ENCODE peak calls at places on chromosomes 4 and X, in six cellular contexts. M, G, Q, K, E and J are unnamed samples. For H3K4me1, the result is how much of the 10 kb centered on the place peaks cover.

GRCh38 chrX:13005671-13006473 is 31.0 kb downstream of the TMSB4X start:
- DNase-seq in M (no peak), Q (no peak), K (no peak), E (no peak), G (no peak), J (no peak)

GRCh38 chrX:132956421-132957210 is 1.8 kb downstream of the HS6ST2 start:
- DNase-seq in M (peak), Q (no peak), E (no peak), K (peak), G (no peak), J (no peak)

GRCh38 chr4:141890279-141890678 is 253.9 kb downstream of the IL15 start:
- DNase-seq in K (no peak), M (peak), Q (no peak), G (no peak), E (no peak), J (no peak)

GRCh38 chr4:145830699-145831098 is 107.9 kb downstream of the ZNF827 start:
- DNase-seq in K (no peak), M (no peak), E (no peak), Q (no peak), G (no peak), J (no peak)

GRCh38 chrX:11341274-11342256 is 48.4 kb downstream of the AMELX start:
- DNase-seq in E (no peak), G (peak), K (no peak), M (no peak), Q (no peak), J (peak)

GRCh38 chr4:91064157-91064853 is 937.1 kb downstream of the CCSER1 start:
- DNase-seq in G (no peak), E (peak), M (peak), Q (peak), K (peak), J (no peak)

GRCh38 chr4:997375-998071 is 4.3 kb upstream of the SLC26A1 start:
- DNase-seq in M (peak), E (no peak), G (no peak), K (peak), Q (no peak), J (no peak)

GRCh38 chrX:72306085-72306801 is 529 bp upstream of the CITED1 start:
- DNase-seq in E (peak), Q (peak), M (peak), K (peak), G (no peak), J (no peak)

GRCh38 chrX:33725556-33726232 is 406.4 kb downstream of the FAM47A start:
- DNase-seq in M (peak), K (no peak), G (no peak), Q (peak), E (peak), J (no peak)

GRCh38 chr4:2695661-2696060 is 60.5 kb downstream of the TNIP2 start:
- DNase-seq in G (no peak), E (no peak), K (no peak), M (no peak), Q (no peak), J (no peak)

GRCh38 chr4:142360657-142361056 is 485.4 kb downstream of the INPP4B start:
- DNase-seq in K (no peak), G (no peak), Q (no peak), M (no peak), E (no peak), J (no peak)

GRCh38 chrX:40462797-40463196 is 118.0 kb upstream of the ATP6AP2 start:
- DNase-seq in E (no peak), K (no peak), G (no peak), M (peak), Q (no peak), J (no peak)

GRCh38 chr4:11698033-11698432 is 269.3 kb upstream of the HS3ST1 start:
- DNase-seq in G (no peak), E (no peak), M (no peak), K (no peak), Q (no peak), J (no peak)

GRCh38 chr4:138919094-138919936 is 96.3 kb upstream of the NOCT start:
- DNase-seq in E (peak), M (peak), Q (peak), K (peak), G (peak), J (peak)

GRCh38 chr4:81459233-81459632 is 12.5 kb downstream of the RASGEF1B start:
- DNase-seq in G (no peak), Q (no peak), K (no peak), M (no peak), E (no peak), J (no peak)

GRCh38 chr4:184234155-184234554 is 16.5 kb upstream of the ENPP6 start:
- DNase-seq in Q (no peak), G (no peak), K (no peak), E (no peak), M (no peak), J (no peak)

GRCh38 chrX:53715336-53715924 is 28.9 kb upstream of the HUWE1 start:
- DNase-seq in E (no peak), G (no peak), M (no peak), Q (no peak), K (no peak), J (no peak)

GRCh38 chrX:133676344-133677122 is 261.2 kb upstream of the GPC4 start:
- DNase-seq in Q (no peak), M (no peak), E (no peak), K (no peak), G (peak), J (peak)

GRCh38 chr4:89468632-89469031 is 161.0 kb upstream of the GPRIN3 start:
- DNase-seq in K (no peak), G (no peak), E (no peak), M (no peak), Q (no peak), J (no peak)

GRCh38 chr4:128558896-128559669 is 250.4 kb upstream of the JADE1 start:
- DNase-seq in K (no peak), M (no peak), G (no peak), Q (no peak), E (no peak), J (no peak)

GRCh38 chrX:10314530-10315104 is 157.8 kb downstream of the CLCN4 start:
- DNase-seq in G (no peak), M (no peak), Q (no peak), K (no peak), E (no peak), J (no peak)

GRCh38 chrX:115679460-115679859 is 118.5 kb downstream of the PLS3 start:
- DNase-seq in K (peak), G (no peak), M (peak), Q (peak), E (peak), J (no peak)

GRCh38 chr4:61442936-61443335 is 242.8 kb downstream of the ADGRL3 start:
- DNase-seq in G (no peak), Q (no peak), M (no peak), E (no peak), K (no peak), J (no peak)

GRCh38 chrX:48573690-48574269 is 504 bp upstream of the RBM3 start:
- DNase-seq in K (peak), M (no peak), Q (no peak), G (peak), E (peak), J (peak)

DNA sequence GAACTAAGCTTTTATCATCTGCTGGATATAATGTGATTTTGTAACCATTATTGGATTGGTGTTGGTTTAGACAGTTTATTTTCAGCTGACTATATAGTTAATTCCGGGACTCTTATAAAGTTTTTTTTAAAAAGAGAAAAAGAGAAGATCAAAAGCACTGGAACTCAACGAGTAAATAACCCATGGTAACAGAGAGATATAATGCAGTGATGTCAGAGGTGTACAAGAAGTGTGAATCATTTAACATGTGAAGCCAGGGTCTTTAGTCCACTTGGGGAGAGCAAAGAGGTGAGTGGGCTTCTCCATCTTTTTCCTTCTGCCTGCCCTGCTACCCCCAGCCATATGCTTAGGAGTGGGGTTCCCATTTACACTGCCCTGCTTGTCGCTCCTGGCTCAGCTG is 3.2 kb downstream of the TMEM165 start:
- DNase-seq in Q (no peak), G (no peak), E (no peak), M (peak), K (peak), J (no peak)
- H3K4me1 ChIP-seq in Q (under half), G (under half), E (under half), M (under half), K (under half), J (under half)

DNA sequence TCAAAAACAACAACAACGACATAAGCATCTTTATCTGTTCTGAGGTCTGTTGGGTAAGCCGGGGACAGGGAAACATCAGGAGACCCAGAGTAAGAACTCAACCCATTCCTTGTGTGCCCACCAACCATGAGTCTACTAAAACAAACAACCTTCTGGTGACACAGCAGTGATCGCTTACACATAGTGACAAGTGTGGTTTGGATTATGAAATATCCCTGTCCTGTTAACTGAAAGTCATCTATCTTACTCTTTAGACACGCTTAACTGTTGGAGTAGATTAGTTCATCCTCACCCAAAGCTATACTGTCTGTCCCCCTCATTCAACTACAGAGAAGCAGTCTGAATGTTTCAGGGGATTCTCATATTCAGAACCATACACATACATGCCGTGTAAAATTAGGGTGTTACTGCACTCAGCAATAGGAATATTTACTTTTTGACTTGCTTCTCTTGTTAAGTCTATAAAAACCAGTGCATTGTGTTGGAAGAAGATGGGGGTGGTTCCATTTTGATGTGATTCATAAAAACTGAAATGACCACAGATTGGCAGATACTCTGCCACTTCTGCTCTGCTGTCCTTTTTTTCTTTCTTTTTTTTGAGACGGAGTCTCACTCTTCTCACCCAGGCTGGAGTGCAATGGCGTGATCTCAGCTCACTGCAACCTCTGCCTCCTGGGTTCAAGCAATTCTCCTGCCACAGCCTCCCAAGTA is 27.4 kb downstream of the PHKA2 start:
- DNase-seq in Q (no peak), K (no peak), G (no peak), E (no peak), M (no peak), J (no peak)
- H3K4me3 ChIP-seq in Q (no peak), K (no peak), G (no peak), E (no peak), M (no peak), J (no peak)

GRCh38 chr4:38664704-38665401 is 854 bp downstream of the KLF3 start:
- DNase-seq in G (peak), E (peak), K (peak), M (peak), Q (peak), J (peak)
- H3K4me1 ChIP-seq in G (under half), E (under half), K (under half), M (under half), Q (under half), J (under half)

GRCh38 chrX:154136627-154137161 is 7.3 kb upstream of the OPN1LW start:
- DNase-seq in E (peak), Q (peak), M (peak), G (peak), K (peak), J (peak)
- H3K4me3 ChIP-seq in E (peak), Q (peak), M (no peak), G (peak), K (no peak), J (no peak)

DNA sequence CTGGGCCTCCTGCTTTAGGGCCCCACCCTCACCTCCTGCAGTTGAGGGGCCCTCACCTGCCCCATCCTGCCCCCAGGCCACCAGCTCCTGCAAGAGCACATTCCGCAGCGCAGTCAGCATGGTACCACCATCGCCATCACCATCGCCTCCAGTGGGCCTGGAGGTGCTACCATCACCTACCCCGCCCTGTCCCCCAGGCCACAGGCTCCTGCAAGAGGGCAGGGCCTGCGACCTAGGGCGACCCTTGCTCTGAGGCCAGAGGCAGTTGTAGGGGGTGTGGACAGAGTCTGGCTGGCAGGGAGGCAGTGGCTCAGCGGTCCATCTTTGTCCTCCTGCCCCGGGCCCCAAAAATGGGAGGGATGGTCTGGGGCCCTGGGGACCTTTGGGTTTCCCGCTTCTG is 3.9 kb upstream of the HAUS7 start:
- DNase-seq in M (no peak), K (no peak), E (no peak), G (no peak), Q (no peak), J (no peak)
- H3K4me1 ChIP-seq in M (under half), K (under half), E (under half), G (under half), Q (under half), J (under half)

GRCh38 chr4:6272863-6273660 is 3.4 kb downstream of the WFS1 start:
- DNase-seq in E (peak), K (peak), Q (no peak), M (peak), G (no peak), J (no peak)
- H3K4me3 ChIP-seq in E (no peak), K (no peak), Q (no peak), M (no peak), G (no peak), J (no peak)

GRCh38 chrX:24996096-24996709 is 19.6 kb downstream of the ARX start:
- DNase-seq in Q (peak), M (no peak), E (no peak), K (no peak), G (no peak), J (no peak)
- H3K4me1 ChIP-seq in Q (half or more), M (under half), E (under half), K (under half), G (under half), J (under half)